ENCODE peak calls at places on chromosomes 12 and 14, in ten cellular contexts. U is GM13977; G is MCF 10A; F is retina; Q is left ventricle myocardium inferior; Y is activated T-cell treated with anti-CD3 and anti-CD28 coated beads for 24 hours; L is NCI-H1092; V is stimulated activated CD4-positive, alpha-beta T cell treated with anti-CD3 and anti-CD28 coated beads, Interleukin-15, amount 100 ng/mL, for 24 hours; M is stimulated activated naive CD4-positive, alpha-beta T cell; Z is cardiac fibroblast. R is an unnamed sample.

GRCh38 chr12:52037248-52037861 is 13.9 kb upstream of the NR4A1 start:
- DNase-seq in Q (peak; percentile 58), Y (no peak), V (peak; percentile 30), G (no peak), M (no peak), F (peak; percentile 70), Z (peak; percentile 74), U (no peak), L (no peak), R (peak; percentile 62)

GRCh38 chr14:54348001-54348611 is 48.7 kb upstream of the CDKN3 start:
- DNase-seq in G (peak; percentile 68), Q (no peak), Z (peak; percentile 66), L (peak; percentile 50), V (no peak), M (no peak), U (peak; percentile 63), Y (no peak), F (peak; percentile 60), R (peak; percentile 70)

GRCh38 chr12:29008786-29009185 is 140.3 kb upstream of the FAR2 start:
- DNase-seq in G (peak; percentile 22), Y (no peak), Z (no peak), L (no peak), M (no peak), U (no peak), Q (no peak), F (no peak), V (no peak), R (no peak)

GRCh38 chr12:53994268-53994690 is 5.7 kb upstream of the HOXC9 start:
- DNase-seq in G (no peak), V (no peak), Y (no peak), M (no peak), F (no peak), Z (no peak), Q (no peak), U (no peak), L (no peak), R (no peak)

GRCh38 chr12:79006306-79006705 is 141.7 kb downstream of the SYT1 start:
- DNase-seq in M (no peak), G (peak; percentile 22), L (no peak), Q (no peak), V (no peak), Z (peak; percentile 20), Y (no peak), F (no peak), U (no peak), R (peak; percentile 50)

GRCh38 chr12:72546106-72546505 is 273.9 kb downstream of the TRHDE start:
- DNase-seq in M (no peak), V (no peak), G (no peak), L (no peak), Y (no peak), Q (no peak), F (no peak), Z (no peak), U (no peak), R (peak; percentile 49)

GRCh38 chr12:95262808-95263207 is 45.2 kb downstream of the VEZT start:
- DNase-seq in Q (no peak), U (no peak), L (no peak), F (no peak), G (no peak), V (no peak), Y (no peak), M (no peak), Z (peak; percentile 61), R (no peak)

GRCh38 chr12:3315201-3315661 is 175.8 kb upstream of the PRMT8 start:
- DNase-seq in V (no peak), F (peak; percentile 86), G (peak; percentile 53), U (no peak), Q (peak; percentile 76), Y (no peak), M (no peak), L (peak; percentile 85), Z (peak; percentile 67), R (peak; percentile 69)

GRCh38 chr12:24491968-24492367 is 456.9 kb downstream of the BCAT1 start:
- DNase-seq in Q (no peak), U (no peak), M (no peak), G (no peak), Y (no peak), Z (no peak), L (no peak), V (no peak), F (no peak), R (no peak)

GRCh38 chr14:54662491-54663116 is 95.7 kb downstream of the SAMD4A start:
- DNase-seq in L (no peak), G (no peak), U (no peak), Z (no peak), M (no peak), F (peak; percentile 49), V (no peak), Q (no peak), Y (no peak), R (no peak)

GRCh38 chr14:64649383-64649998 is 54.7 kb upstream of the PLEKHG3 start:
- DNase-seq in F (no peak), L (no peak), M (no peak), G (peak; percentile 86), Q (no peak), V (no peak), Z (peak; percentile 78), Y (no peak), U (no peak), R (peak; percentile 93)

GRCh38 chr12:3803865-3804472 is 51.1 kb upstream of the CRACR2A start:
- DNase-seq in Z (peak; percentile 81), M (peak; percentile 65), L (peak; percentile 54), F (peak; percentile 63), Q (peak; percentile 70), G (peak; percentile 68), U (peak; percentile 50), V (peak; percentile 81), Y (peak; percentile 62), R (peak; percentile 86)

GRCh38 chr14:36241183-36241582 is 64.7 kb upstream of the PTCSC3 start:
- DNase-seq in Z (peak; percentile 5), Y (no peak), M (no peak), G (no peak), V (no peak), L (no peak), F (no peak), Q (no peak), U (no peak), R (peak; percentile 43)

GRCh38 chr12:4250691-4251090 is 22.9 kb upstream of the CCND2 start:
- DNase-seq in Z (no peak), F (no peak), Y (no peak), G (no peak), U (no peak), L (no peak), V (peak; percentile 15), Q (no peak), M (no peak), R (no peak)

GRCh38 chr12:74646831-74647230 is 109.2 kb downstream of the ATXN7L3B start:
- DNase-seq in Y (no peak), L (no peak), F (no peak), U (no peak), M (no peak), Z (peak; percentile 2), G (peak; percentile 51), V (no peak), Q (no peak), R (peak; percentile 14)

GRCh38 chr14:73760598-73761586 is 46.7 kb upstream of the PNMA1 start:
- DNase-seq in G (no peak), Z (no peak), F (no peak), Q (no peak), L (no peak), M (no peak), U (no peak), Y (no peak), V (no peak), R (no peak)

GRCh38 chr12:123907726-123908476 is 64.7 kb downstream of the CCDC92 start:
- DNase-seq in U (no peak), F (no peak), Z (peak; percentile 38), L (no peak), G (no peak), V (no peak), M (no peak), Y (no peak), Q (no peak), R (peak; percentile 13)

GRCh38 chr14:75310295-75311059 is 31.8 kb downstream of the FOS start:
- DNase-seq in Y (no peak), Q (peak; percentile 89), U (no peak), L (peak; percentile 90), Z (peak; percentile 99), F (peak; percentile 87), M (no peak), G (peak; percentile 66), V (no peak), R (peak; percentile 94)

GRCh38 chr14:54256156-54256555 is 140.7 kb upstream of the CDKN3 start:
- DNase-seq in F (no peak), Q (no peak), V (no peak), U (no peak), Z (no peak), Y (no peak), G (no peak), L (no peak), M (no peak), R (no peak)

GRCh38 chr14:55425091-55425490 is 13.5 kb upstream of the ATG14 start:
- DNase-seq in V (no peak), M (no peak), Z (no peak), Q (no peak), G (peak; percentile 3), Y (no peak), F (no peak), L (no peak), U (no peak), R (no peak)

GRCh38 chr12:29807125-29807524 is 23.4 kb upstream of the TMTC1 start:
- DNase-seq in Z (no peak), L (no peak), M (no peak), U (no peak), Q (no peak), G (peak; percentile 73), Y (no peak), F (no peak), V (no peak), R (peak; percentile 84)

GRCh38 chr12:4134833-4135597 is 138.5 kb upstream of the CCND2 start:
- DNase-seq in Z (no peak), V (no peak), Y (no peak), U (no peak), Q (no peak), G (no peak), F (peak; percentile 33), L (no peak), M (no peak), R (no peak)

GRCh38 chr14:79011920-79012204 is 841.7 kb downstream of the NRXN3 start:
- DNase-seq in Y (no peak), V (no peak), F (no peak), M (no peak), Q (no peak), G (no peak), L (no peak), U (no peak), Z (no peak), R (peak; percentile 47)

GRCh38 chr14:63468273-63468672 is 74.9 kb downstream of the PPP2R5E start:
- DNase-seq in M (no peak), V (no peak), U (no peak), G (peak; percentile 58), Q (no peak), F (no peak), Z (no peak), Y (no peak), L (no peak), R (no peak)

GRCh38 chr14:56125772-56126411 is 7.7 kb downstream of the PELI2 start:
- DNase-seq in M (no peak), G (no peak), L (no peak), V (no peak), Z (no peak), F (peak; percentile 39), U (no peak), Y (no peak), Q (no peak), R (no peak)

GRCh38 chr12:46136239-46136638 is 132.6 kb downstream of the SLC38A1 start:
- DNase-seq in U (no peak), Q (no peak), F (no peak), Z (no peak), L (no peak), Y (no peak), V (no peak), M (no peak), G (no peak), R (no peak)

GRCh38 chr12:5083955-5084849 is 40.5 kb downstream of the KCNA5 start:
- DNase-seq in Y (no peak), G (peak; percentile 33), F (peak; percentile 87), L (peak; percentile 60), V (peak; percentile 7), U (peak; percentile 79), Q (no peak), M (no peak), Z (peak; percentile 68), R (peak; percentile 77)

GRCh38 chr14:90495357-90496276 is 98.8 kb downstream of the CALM1 start:
- DNase-seq in Z (peak; percentile 74), V (peak; percentile 51), L (no peak), G (peak; percentile 83), F (peak; percentile 46), Q (no peak), M (peak; percentile 48), Y (peak; percentile 14), U (peak; percentile 83), R (peak; percentile 87)